ENCODE peak calls at places on chromosomes 13 and 19, in four cellular contexts. A is NCI-H510A; J is D341Med; Q is naive thymus-derived CD8-positive, alpha-beta T cell. T is an unnamed sample.

GRCh38 chr13:42047561-42048322 is 706 bp upstream of the DGKH start:
- DNase-seq in A (no peak), J (peak; percentile 65), Q (no peak), T (no peak)

GRCh38 chr19:49188626-49189200 is 31.1 kb downstream of the TRPM4 start:
- DNase-seq in A (no peak), J (no peak), Q (no peak), T (no peak)

GRCh38 chr13:32259116-32259515 is 56.0 kb downstream of the ZAR1L start:
- DNase-seq in A (no peak), J (no peak), Q (no peak), T (no peak)

GRCh38 chr13:89726690-89727435 is 1620.6 kb upstream of the MIR17HG start:
- DNase-seq in A (no peak), J (no peak), Q (no peak), T (no peak)

GRCh38 chr19:18366027-18366435 is 19.9 kb upstream of the GDF15 start:
- DNase-seq in A (no peak), J (no peak), Q (no peak), T (no peak)

GRCh38 chr13:21696865-21697448 is 26.1 kb downstream of the FGF9 start:
- DNase-seq in A (no peak), J (no peak), Q (no peak), T (no peak)

GRCh38 chr13:73451120-73452029 is 392.6 kb downstream of the KLF5 start:
- DNase-seq in A (no peak), J (no peak), Q (no peak), T (no peak)

GRCh38 chr19:21398851-21399250 is 1.9 kb downstream of the ZNF493 start:
- DNase-seq in A (no peak), J (no peak), Q (no peak), T (no peak)

GRCh38 chr19:801861-802496 is 4.7 kb downstream of the PTBP1 start:
- DNase-seq in A (no peak), J (no peak), Q (no peak), T (no peak)

GRCh38 chr13:96730676-96731075 is 263.6 kb downstream of the OXGR1 start:
- DNase-seq in A (no peak), J (no peak), Q (no peak), T (no peak)

GRCh38 chr13:95023405-95023804 is 277.8 kb downstream of the ABCC4 start:
- DNase-seq in A (peak; percentile 83), J (no peak), Q (no peak), T (peak; percentile 99)

GRCh38 chr13:50668044-50668443 is 175.4 kb downstream of the DLEU7 start:
- DNase-seq in A (no peak), J (no peak), Q (no peak), T (no peak)

GRCh38 chr19:8304841-8305621 is 3.1 kb downstream of the CD320 start:
- DNase-seq in A (no peak), J (peak; percentile 61), Q (peak; percentile 61), T (no peak)

GRCh38 chr13:72125561-72125960 is 258.6 kb upstream of the DACH1 start:
- DNase-seq in A (no peak), J (no peak), Q (no peak), T (no peak)

GRCh38 chr13:27001705-27002104 is 169.9 kb downstream of the USP12 start:
- DNase-seq in A (peak; percentile 85), J (no peak), Q (no peak), T (peak; percentile 78)

GRCh38 chr19:31553112-31553843 is 204.0 kb upstream of the TSHZ3 start:
- DNase-seq in A (no peak), J (no peak), Q (peak; percentile 19), T (no peak)

GRCh38 chr13:41496420-41497234 is 39.3 kb downstream of the RGCC start:
- DNase-seq in A (no peak), J (peak; percentile 1), Q (no peak), T (no peak)

GRCh38 chr19:46927893-46928292 is 67.1 kb downstream of the ARHGAP35 start:
- DNase-seq in A (no peak), J (no peak), Q (no peak), T (no peak)

GRCh38 chr13:66266348-66266747 is 963.8 kb downstream of the PCDH9 start:
- DNase-seq in A (no peak), J (no peak), Q (no peak), T (no peak)

GRCh38 chr19:14428882-14429416 is 4.2 kb upstream of the PKN1 start:
- DNase-seq in A (no peak), J (no peak), Q (no peak), T (no peak)

GRCh38 chr19:57667220-57667619 is 1.5 kb upstream of the ZSCAN4 start:
- DNase-seq in A (no peak), J (no peak), Q (no peak), T (no peak)

GRCh38 chr13:94968040-94968756 is 255.9 kb upstream of the SOX21 start:
- DNase-seq in A (peak; percentile 16), J (peak; percentile 70), Q (no peak), T (no peak)

GRCh38 chr13:40197049-40197448 is 469.4 kb downstream of the FOXO1 start:
- DNase-seq in A (no peak), J (no peak), Q (no peak), T (no peak)

T was measured in SHP77 treated with DMSO at 0.1 percent for 48 hours.